ENCODE peak calls at places on chromosomes 16 and 17, in seven cellular contexts. K is A549, Z is WTC11, S is NB4, L is SK-N-SH, D is GM12878, J is H1. H is an unnamed sample.

GRCh38 chr17:30244853-30245385 is 9.4 kb upstream of the SLC6A4 start:
- DNase-seq in K (no peak), Z (no peak), S (no peak), L (no peak), D (no peak), J (peak; percentile 23), H (no peak)

GRCh38 chr16:2745961-2746360 is 6.5 kb upstream of the SRRM2 start:
- DNase-seq in K (no peak), Z (no peak), S (no peak), L (no peak), D (no peak), J (no peak), H (no peak)

GRCh38 chr17:72726936-72727335 is 365.6 kb downstream of the SLC39A11 start:
- DNase-seq in K (no peak), Z (no peak), S (peak; percentile 52), L (no peak), D (peak; percentile 61), J (no peak), H (no peak)

GRCh38 chr17:76561799-76562268 is 22.0 kb downstream of the PRCD start:
- DNase-seq in K (no peak), Z (no peak), S (no peak), L (no peak), D (no peak), J (no peak), H (peak; percentile 66)

GRCh38 chr17:42833771-42834422 is 700 bp downstream of the PSME3 start:
- DNase-seq in K (no peak), Z (no peak), S (no peak), L (no peak), D (no peak), J (no peak), H (no peak)

GRCh38 chr17:65371702-65372101 is 189.7 kb downstream of the AXIN2 start:
- DNase-seq in K (no peak), Z (no peak), S (no peak), L (no peak), D (no peak), J (no peak), H (no peak)

GRCh38 chr16:15775209-15775608 is 81.6 kb downstream of the MYH11 start:
- DNase-seq in K (peak; percentile 22), Z (no peak), S (peak; percentile 59), L (peak; percentile 30), D (peak; percentile 11), J (no peak), H (peak; percentile 13)

GRCh38 chr17:77147357-77147801 is 6.6 kb downstream of the SEC14L1 start:
- DNase-seq in K (no peak), Z (no peak), S (no peak), L (no peak), D (peak; percentile 73), J (no peak), H (no peak)

GRCh38 chr17:52297230-52298010 is 138.9 kb upstream of the CA10 start:
- DNase-seq in K (peak; percentile 1), Z (no peak), S (peak; percentile 53), L (peak; percentile 26), D (no peak), J (no peak), H (no peak)

GRCh38 chr16:35745191-35745590 is 2285.8 kb downstream of the TP53TG3F start:
- DNase-seq in K (no peak), Z (no peak), S (no peak), L (no peak), D (no peak), J (no peak), H (no peak)

GRCh38 chr16:12902511-12903324 is 1.3 kb downstream of the SHISA9 start:
- DNase-seq in K (no peak), Z (peak; percentile 63), S (no peak), L (peak; percentile 28), D (no peak), J (peak; percentile 68), H (no peak)

GRCh38 chr17:18184143-18185007 is 747 bp downstream of the ALKBH5 start:
- DNase-seq in K (no peak), Z (peak; percentile 54), S (peak; percentile 75), L (no peak), D (no peak), J (peak; percentile 65), H (peak; percentile 46)

GRCh38 chr17:73911726-73912359 is 267.6 kb upstream of the SDK2 start:
- DNase-seq in K (no peak), Z (no peak), S (no peak), L (no peak), D (no peak), J (no peak), H (no peak)

GRCh38 chr16:57882797-57883196 is 80.5 kb upstream of the KIFC3 start:
- DNase-seq in K (no peak), Z (no peak), S (no peak), L (peak; percentile 90), D (no peak), J (no peak), H (no peak)

GRCh38 chr17:78154903-78155811 is 9.0 kb downstream of the C17orf99 start:
- DNase-seq in K (no peak), Z (no peak), S (no peak), L (no peak), D (peak; percentile 97), J (no peak), H (no peak)

GRCh38 chr16:52812945-52813556 is 239.6 kb downstream of the CHD9NB start:
- DNase-seq in K (peak; percentile 10), Z (no peak), S (no peak), L (no peak), D (no peak), J (no peak), H (peak; percentile 5)

GRCh38 chr17:38885728-38886642 is 16.1 kb downstream of the LASP1 start:
- DNase-seq in K (no peak), Z (no peak), S (no peak), L (peak; percentile 75), D (no peak), J (no peak), H (no peak)

GRCh38 chr17:49445561-49445960 is 30.9 kb upstream of the PHB1 start:
- DNase-seq in K (no peak), Z (no peak), S (no peak), L (no peak), D (no peak), J (no peak), H (no peak)

GRCh38 chr17:43701318-43701743 is 39.6 kb upstream of the MEOX1 start:
- DNase-seq in K (no peak), Z (no peak), S (peak; percentile 87), L (no peak), D (peak; percentile 45), J (no peak), H (no peak)

GRCh38 chr17:266219-266618 is 84.8 kb upstream of the DOC2B start:
- DNase-seq in K (no peak), Z (no peak), S (no peak), L (no peak), D (no peak), J (no peak), H (no peak)

GRCh38 chr17:29574732-29575510 is 6.4 kb downstream of the TP53I13 start:
- DNase-seq in K (no peak), Z (no peak), S (no peak), L (no peak), D (no peak), J (no peak), H (no peak)

GRCh38 chr16:19583665-19584300 is 28.3 kb downstream of the VPS35L start:
- DNase-seq in K (peak; percentile 30), Z (peak; percentile 33), S (peak; percentile 58), L (peak; percentile 51), D (no peak), J (no peak), H (peak; percentile 60)

GRCh38 chr16:81405702-81406113 is 38.9 kb upstream of the CMIP start:
- DNase-seq in K (peak; percentile 96), Z (peak; percentile 36), S (no peak), L (no peak), D (no peak), J (no peak), H (peak; percentile 94)

DNA sequence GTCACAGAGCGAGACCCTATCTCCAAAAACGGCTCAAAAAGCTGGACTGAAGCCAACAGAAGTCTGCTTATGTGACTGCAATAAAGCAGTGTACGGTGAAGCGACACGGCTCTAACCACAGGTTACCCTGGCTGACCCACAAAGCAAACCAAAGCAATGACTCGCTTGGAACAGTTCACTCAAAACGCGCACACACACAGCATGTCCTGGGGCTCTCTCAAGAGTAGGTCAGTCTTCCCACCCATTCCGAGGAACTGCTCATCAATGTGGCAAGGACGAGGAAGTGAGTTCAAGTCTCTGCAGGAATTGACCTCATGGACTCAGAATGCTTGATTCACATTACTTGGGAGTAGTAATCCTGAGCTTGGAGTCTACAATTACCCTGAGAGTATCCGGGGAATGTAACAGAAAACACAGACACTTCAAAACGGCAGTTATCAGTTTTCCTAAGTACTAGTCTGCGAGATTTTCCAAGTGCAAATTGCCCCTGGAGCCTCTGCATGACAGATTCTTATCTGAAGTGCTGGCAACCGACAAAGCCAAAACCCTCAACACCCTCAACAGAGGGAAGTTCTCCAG is 25.4 kb downstream of the PELP1 start:
- DNase-seq in K (peak; percentile 43), Z (no peak), S (peak; percentile 76), L (peak; percentile 61), D (no peak), J (no peak), H (peak; percentile 64)
- TF ChIP-seq MAX in K (no peak), Z (no peak), S (no peak), L (no peak), D (no peak), J (no peak), H (no peak)

DNA sequence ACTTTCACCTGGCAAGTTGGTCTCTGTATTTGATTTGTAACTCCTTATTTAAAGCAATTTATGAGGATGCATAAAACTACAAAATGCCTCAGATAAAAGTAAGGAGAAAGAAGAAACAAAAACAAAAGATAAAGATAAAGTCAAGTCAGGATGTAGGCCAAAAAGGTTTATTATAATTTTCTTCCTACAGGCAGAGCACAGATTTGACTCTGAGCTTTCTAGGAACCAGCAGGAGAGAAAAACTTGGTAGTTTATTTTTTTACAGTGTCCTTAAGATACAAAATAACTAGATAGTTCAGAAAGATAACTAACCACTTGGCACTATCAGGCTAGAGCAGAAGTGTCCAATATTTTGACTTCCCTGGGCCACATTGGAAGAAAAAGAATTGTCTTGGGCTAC is 16.7 kb downstream of the PAFAH1B1 start:
- DNase-seq in K (no peak), Z (no peak), S (no peak), L (no peak), D (no peak), J (no peak), H (no peak)
- TF ChIP-seq MAX in K (no peak), Z (no peak), S (no peak), L (no peak), D (no peak), J (no peak), H (no peak)

GRCh38 chr16:8796469-8797363 is 723 bp downstream of the TMEM186 start:
- DNase-seq in K (no peak), Z (no peak), S (no peak), L (peak; percentile 30), D (no peak), J (no peak), H (no peak)
- TF ChIP-seq MAX in K (no peak), Z (no peak), S (no peak), L (no peak), D (no peak), J (no peak), H (no peak)

DNA sequence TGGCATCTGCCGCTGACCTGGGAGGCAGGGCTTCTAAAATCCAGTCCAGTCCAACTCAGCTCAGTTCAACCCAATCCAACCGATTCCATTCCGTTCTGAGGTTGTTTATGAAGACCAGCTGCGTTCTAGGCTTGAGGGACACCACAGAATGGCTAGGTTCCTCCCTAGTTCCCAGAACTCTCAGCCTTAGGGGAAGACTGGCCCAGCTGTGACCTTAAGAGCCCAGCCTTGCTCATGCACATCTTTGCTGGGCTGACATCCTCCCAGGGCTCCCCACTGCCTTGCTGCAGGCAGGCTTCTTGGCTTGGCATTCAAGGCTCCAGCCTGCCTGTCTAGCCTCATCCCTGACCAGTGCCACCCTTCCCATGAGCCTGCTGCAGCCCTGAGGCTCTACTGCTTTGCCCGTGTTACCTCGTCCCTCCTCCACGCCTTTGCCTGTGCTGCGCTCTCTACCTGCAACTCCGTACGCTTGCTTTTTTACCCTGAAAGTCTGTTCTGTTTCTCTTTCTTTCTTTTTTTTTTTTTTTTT is 7.9 kb downstream of the SLC12A3 start:
- DNase-seq in K (no peak), Z (no peak), S (no peak), L (no peak), D (no peak), J (no peak), H (no peak)
- TF ChIP-seq MAX in K (no peak), Z (no peak), S (no peak), L (no peak), D (no peak), J (no peak), H (no peak)

H was measured in endothelial cell of umbilical vein.